ENCODE peak calls at places on chromosomes 7 and 10, in four cellular contexts. U is A172, L is tibial nerve, O is NCI-H2171. N is an unnamed sample.

GRCh38 chr10:15824498-15824897 is 35.8 kb downstream of the MINDY3 start:
- DNase-seq in O (no peak), L (no peak), U (peak; percentile 2), N (no peak)

GRCh38 chr7:124536156-124536762 is 229.3 kb downstream of the GPR37 start:
- DNase-seq in L (no peak), U (peak; percentile 54), O (no peak), N (no peak)

GRCh38 chr7:135189221-135189662 is 18.7 kb upstream of the CYREN start:
- DNase-seq in U (no peak), O (no peak), L (no peak), N (no peak)

GRCh38 chr7:149773446-149774236 is at the start of gene ZNF467:
- DNase-seq in L (peak; percentile 39), U (no peak), O (peak; percentile 63), N (peak; percentile 85)

GRCh38 chr10:63521389-63522128 is at the start of gene REEP3:
- DNase-seq in L (peak; percentile 47), U (peak; percentile 47), O (peak; percentile 52), N (peak; percentile 67)

GRCh38 chr7:27116962-27117686 is 13.4 kb downstream of the HOXA4 start:
- DNase-seq in U (no peak), L (no peak), O (no peak), N (no peak)

GRCh38 chr10:6154566-6154965 is 48.2 kb upstream of the PFKFB3 start:
- DNase-seq in O (no peak), U (no peak), L (no peak), N (no peak)

GRCh38 chr7:135877799-135878198 is 99.4 kb downstream of the MTPN start:
- DNase-seq in U (peak; percentile 65), O (no peak), L (no peak), N (no peak)

GRCh38 chr10:33341638-33342037 is 7.2 kb upstream of the NRP1 start:
- DNase-seq in O (no peak), U (no peak), L (no peak), N (no peak)

GRCh38 chr7:135785065-135785464 is 36.5 kb upstream of the FAM180A start:
- DNase-seq in O (no peak), U (no peak), L (no peak), N (no peak)

GRCh38 chr7:129615018-129615417 is 3.5 kb downstream of the NRF1 start:
- DNase-seq in O (no peak), U (no peak), L (no peak), N (no peak)

GRCh38 chr7:27453702-27454405 is 208.8 kb downstream of the HIBADH start:
- DNase-seq in U (peak; percentile 71), O (no peak), L (no peak), N (no peak)

GRCh38 chr10:30704016-30704600 is 74.6 kb upstream of the LYZL2 start:
- DNase-seq in U (no peak), L (no peak), O (no peak), N (no peak)

GRCh38 chr10:70374775-70375614 is 7.4 kb downstream of the LRRC20 start:
- DNase-seq in O (no peak), U (no peak), L (no peak), N (no peak)

GRCh38 chr10:129692695-129693094 is 225.7 kb downstream of the MGMT start:
- DNase-seq in O (no peak), L (no peak), U (no peak), N (no peak)

GRCh38 chr10:107418411-107418810 is 253.9 kb upstream of the SORCS1 start:
- DNase-seq in U (no peak), O (no peak), L (no peak), N (no peak)

GRCh38 chr7:19958309-19958896 is 185.0 kb upstream of the TMEM196 start:
- DNase-seq in U (peak; percentile 88), L (no peak), O (no peak), N (no peak)

GRCh38 chr7:44275146-44275545 is 50.2 kb downstream of the CAMK2B start:
- DNase-seq in L (no peak), O (no peak), U (no peak), N (no peak)

GRCh38 chr7:67723591-67723990 is 727.0 kb downstream of the TYW1 start:
- DNase-seq in L (no peak), O (no peak), U (no peak), N (no peak)

GRCh38 chr10:78870458-78870857 is 198.3 kb upstream of the ZMIZ1 start:
- DNase-seq in U (no peak), L (no peak), O (no peak), N (no peak)

GRCh38 chr7:17234398-17235021 is 63.9 kb upstream of the AHR start:
- DNase-seq in L (no peak), U (peak; percentile 97), O (no peak), N (no peak)

GRCh38 chr7:108492742-108493141 is 33.2 kb downstream of the PNPLA8 start:
- DNase-seq in O (no peak), U (no peak), L (no peak), N (no peak)

GRCh38 chr7:2934211-2934731 is 90.2 kb upstream of the GNA12 start:
- DNase-seq in O (no peak), U (peak; percentile 92), L (no peak), N (no peak)

GRCh38 chr10:132162021-132162531 is 24.7 kb upstream of the DPYSL4 start:
- DNase-seq in O (no peak), L (no peak), U (peak; percentile 9), N (no peak)

GRCh38 chr7:46191776-46192175 is 270.7 kb upstream of the IGFBP3 start:
- DNase-seq in O (no peak), U (peak; percentile 57), L (no peak), N (no peak)

GRCh38 chr7:132228240-132228639 is 348.0 kb downstream of the PLXNA4 start:
- DNase-seq in O (no peak), U (no peak), L (no peak), N (no peak)

GRCh38 chr7:2723138-2723850 is 35.3 kb downstream of the AMZ1 start:
- DNase-seq in L (no peak), O (no peak), U (no peak), N (no peak)

GRCh38 chr7:105015631-105015965 is 1.6 kb downstream of the KMT2E start:
- DNase-seq in U (peak; percentile 17), O (peak; percentile 13), L (no peak), N (no peak)

GRCh38 chr10:103481974-103482531 is 3.0 kb upstream of the CALHM3 start:
- DNase-seq in U (peak; percentile 67), L (no peak), O (no peak), N (no peak)

GRCh38 chr10:100996678-100997363 is 2.8 kb upstream of the LZTS2 start:
- DNase-seq in L (no peak), O (no peak), U (no peak), N (no peak)

GRCh38 chr10:71448146-71448545 is 51.4 kb downstream of the CDH23 start:
- DNase-seq in O (no peak), L (no peak), U (no peak), N (no peak)

GRCh38 chr7:123711832-123712293 is 36.9 kb downstream of the WASL start:
- DNase-seq in U (no peak), L (no peak), O (no peak), N (no peak)

GRCh38 chr7:144818516-144818915 is 17.3 kb downstream of the TPK1 start:
- DNase-seq in O (peak; percentile 25), U (no peak), L (no peak), N (no peak)

GRCh38 chr7:155362380-155363145 is 64.9 kb downstream of the INSIG1 start:
- DNase-seq in O (no peak), L (no peak), U (no peak), N (no peak)

GRCh38 chr7:35820858-35821257 is 20.0 kb downstream of the SEPTIN7 start:
- DNase-seq in U (no peak), O (no peak), L (no peak), N (no peak)

GRCh38 chr7:127865466-127865865 is 165.8 kb downstream of the LRRC4 start:
- DNase-seq in O (no peak), U (peak; percentile 61), L (no peak), N (no peak)

GRCh38 chr10:13349776-13350274 is 1.7 kb upstream of the SEPHS1 start:
- DNase-seq in U (peak; percentile 70), L (peak; percentile 29), O (no peak), N (peak; percentile 37)

GRCh38 chr10:224571-224970 is 89.3 kb downstream of the ZMYND11 start:
- DNase-seq in O (peak; percentile 9), U (no peak), L (no peak), N (no peak)

N was measured in uterus.